ENCODE peak calls at places on chromosomes 16 and 17, in seven cellular contexts. N is GOT3; J is activated CD4-positive, alpha-beta memory T cell treated with anti-CD3 and anti-CD28 coated beads, Interleukin-2, amount 10 ng/mL, durations not matched to agents 7 days and 5 days; H is esophagus muscularis mucosa; F is NCI-H748 treated with DMSO at 0.1 percent for 48 hours; V is omental fat pad; E is WTC11. S is an unnamed sample.

GRCh38 chr16:31200821-31201510 is 1.6 kb downstream of the PYCARD start:
- DNase-seq in N (no peak), J (peak), H (no peak), F (no peak), V (no peak), E (no peak), S (no peak)

GRCh38 chr17:50482516-50482915 is 3.9 kb downstream of the RSAD1 start:
- DNase-seq in N (peak), J (peak), H (peak), F (peak), V (peak), E (peak), S (peak)

GRCh38 chr17:28227278-28228108 is 91.5 kb upstream of the TMEM97 start:
- DNase-seq in N (no peak), J (peak), H (no peak), F (peak), V (no peak), E (peak), S (peak)

GRCh38 chr17:50909765-50910661 is 43.9 kb upstream of the TOB1 start:
- DNase-seq in N (no peak), J (peak), H (no peak), F (no peak), V (no peak), E (no peak), S (no peak)

GRCh38 chr17:9329251-9329921 is 246.2 kb downstream of the STX8 start:
- DNase-seq in N (no peak), J (no peak), H (no peak), F (no peak), V (no peak), E (no peak), S (no peak)

GRCh38 chr17:1661045-1661444 is 11.4 kb upstream of the RILP start:
- DNase-seq in N (no peak), J (no peak), H (no peak), F (no peak), V (no peak), E (no peak), S (no peak)

GRCh38 chr16:85847681-85848601 is 48.4 kb downstream of the COX4I1 start:
- DNase-seq in N (no peak), J (no peak), H (no peak), F (no peak), V (no peak), E (no peak), S (peak)

GRCh38 chr17:76252040-76252954 is 12.0 kb upstream of the RNF157 start:
- DNase-seq in N (peak), J (peak), H (peak), F (no peak), V (peak), E (no peak), S (peak)

GRCh38 chr17:37732313-37732712 is 12.5 kb downstream of the HNF1B start:
- DNase-seq in N (no peak), J (no peak), H (no peak), F (no peak), V (no peak), E (no peak), S (no peak)

GRCh38 chr17:18981642-18982424 is 22.7 kb downstream of the FAM83G start:
- DNase-seq in N (peak), J (no peak), H (no peak), F (no peak), V (no peak), E (no peak), S (no peak)

GRCh38 chr17:60390881-60391418 is 983 bp downstream of the USP32 start:
- DNase-seq in N (no peak), J (peak), H (peak), F (peak), V (no peak), E (no peak), S (peak)

S was measured in ascending aorta.